ENCODE peak calls at places on chromosomes 13 and 19, in four cellular contexts. A is astrocyte of the spinal cord, Z is lower lobe of right lung, R is heart left ventricle. U is an unnamed sample.
A peak's percentile ranks its signal among the peaks of the same experiment; 100 is the strongest.

GRCh38 chr13:102726430-102726829 is 31.6 kb upstream of the METTL21C start:
- DNase-seq in A (peak; percentile 0), Z (no peak), R (no peak), U (no peak)

GRCh38 chr13:40318366-40318765 is 348.1 kb downstream of the FOXO1 start:
- DNase-seq in A (no peak), Z (no peak), R (peak; percentile 56), U (peak; percentile 61)

GRCh38 chr19:33406521-33407139 is 33.1 kb downstream of the CEBPG start:
- DNase-seq in A (peak; percentile 39), Z (peak; percentile 80), R (peak; percentile 73), U (peak; percentile 71)

GRCh38 chr13:23384111-23384510 is 49.4 kb downstream of the SACS start:
- DNase-seq in A (no peak), Z (no peak), R (no peak), U (no peak)

GRCh38 chr13:95256086-95256485 is 45.2 kb downstream of the ABCC4 start:
- DNase-seq in A (peak; percentile 95), Z (no peak), R (no peak), U (no peak)

GRCh38 chr19:10155834-10156233 is 36.1 kb upstream of the EIF3G start:
- DNase-seq in A (no peak), Z (no peak), R (no peak), U (no peak)

GRCh38 chr13:84821261-84821660 is 939.0 kb upstream of the SLITRK1 start:
- DNase-seq in A (no peak), Z (no peak), R (no peak), U (no peak)

GRCh38 chr13:99031725-99032298 is 53.9 kb upstream of the DOCK9 start:
- DNase-seq in A (no peak), Z (no peak), R (no peak), U (no peak)

GRCh38 chr19:48819366-48819816 is 8.6 kb upstream of the BCAT2 start:
- DNase-seq in A (peak; percentile 69), Z (peak; percentile 91), R (peak; percentile 83), U (peak; percentile 85)

GRCh38 chr13:70523622-70524021 is 415.4 kb upstream of the KLHL1 start:
- DNase-seq in A (peak; percentile 26), Z (no peak), R (no peak), U (peak; percentile 6)

GRCh38 chr19:32181356-32181920 is 164.0 kb upstream of the ZNF507 start:
- DNase-seq in A (no peak), Z (no peak), R (no peak), U (no peak)

GRCh38 chr19:1015782-1016646 is 4.9 kb downstream of the TMEM259 start:
- DNase-seq in A (no peak), Z (no peak), R (no peak), U (no peak)

GRCh38 chr19:1017906-1018305 is 3.0 kb downstream of the TMEM259 start:
- DNase-seq in A (no peak), Z (no peak), R (no peak), U (no peak)

GRCh38 chr19:1016647-1017114 is 4.2 kb downstream of the TMEM259 start:
- DNase-seq in A (peak; percentile 48), Z (no peak), R (no peak), U (no peak)

GRCh38 chr19:1018393-1018792 is 2.5 kb downstream of the TMEM259 start:
- DNase-seq in A (no peak), Z (no peak), R (no peak), U (no peak)

DNA sequence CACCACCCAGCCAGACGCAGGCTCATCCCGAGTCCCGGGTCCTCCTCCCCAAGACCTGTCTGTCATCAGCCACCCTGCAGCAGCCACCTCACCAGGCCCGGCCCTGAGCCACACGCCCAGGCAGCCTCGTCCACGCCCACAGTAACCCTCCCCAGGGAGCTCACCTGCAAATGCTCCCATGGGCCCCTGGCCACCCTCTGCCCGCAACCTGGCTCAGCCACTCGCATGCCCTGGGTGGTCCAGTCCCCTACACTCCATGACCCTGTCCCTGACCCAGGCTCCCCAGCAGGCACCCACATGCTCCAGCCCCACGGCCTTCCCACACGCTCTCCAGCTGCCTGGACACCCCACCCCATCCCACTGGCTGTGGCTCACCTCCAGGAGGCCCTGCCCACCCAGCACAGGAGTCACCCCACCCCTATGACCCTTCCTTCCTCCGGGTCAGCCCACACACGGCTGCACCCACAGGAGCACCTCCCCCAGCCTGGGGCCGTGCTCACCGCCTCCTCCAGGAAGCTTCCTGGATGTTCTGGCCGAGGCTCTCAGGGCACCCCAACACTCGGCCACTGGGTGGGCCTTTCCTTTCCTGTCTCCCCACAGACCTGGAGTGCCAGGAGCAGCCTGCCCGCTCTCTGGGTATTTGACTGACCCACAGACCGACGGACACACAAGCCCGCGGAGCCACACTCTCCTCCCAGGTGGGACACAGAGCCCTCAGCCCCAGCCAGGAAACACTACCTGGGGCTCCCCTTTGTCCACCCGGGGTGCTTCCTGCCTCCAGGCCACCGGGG is 3.6 kb downstream of the TMEM259 start:
- DNase-seq in A (no peak), Z (no peak), R (no peak), U (no peak)
- H3K4me3 ChIP-seq in A (no peak overlapping the region), Z (peak overlapping the region; percentile 20), R (no peak overlapping the region), U (peak overlapping the region; percentile 25)

DNA sequence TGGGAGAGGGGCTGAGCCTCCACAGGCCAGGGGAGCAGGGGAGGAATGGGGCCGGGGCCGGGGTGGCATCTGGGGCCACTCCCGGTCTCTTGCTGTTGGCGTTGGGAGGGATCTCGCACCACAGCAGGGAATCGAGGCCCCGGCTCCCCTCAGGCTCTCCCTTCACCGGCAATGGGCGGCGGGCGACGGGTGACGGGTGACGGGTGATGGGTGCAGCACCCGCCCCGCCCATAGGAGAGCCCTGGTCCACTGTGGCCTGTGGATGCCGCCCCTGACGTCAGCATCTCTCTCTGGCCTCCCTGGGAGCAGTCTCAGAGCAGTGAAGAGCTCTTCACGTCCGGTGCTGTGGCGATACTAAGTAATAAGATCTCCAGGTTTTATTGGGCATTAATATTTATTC is 133.6 kb downstream of the KDM4B start:
- DNase-seq in A (no peak), Z (no peak), R (no peak), U (no peak)
- H3K4me3 ChIP-seq in A (no peak overlapping the region), Z (no peak overlapping the region), R (no peak overlapping the region), U (no peak overlapping the region)

GRCh38 chr13:105611424-105611823 is 924.0 kb downstream of the EFNB2 start:
- DNase-seq in A (peak; percentile 76), Z (no peak), R (no peak), U (no peak)
- H3K4me3 ChIP-seq in A (no peak overlapping the region), Z (no peak overlapping the region), R (no peak overlapping the region), U (no peak overlapping the region)

GRCh38 chr19:29727906-29728305 is 12.8 kb upstream of the C19orf12 start:
- DNase-seq in A (no peak), Z (no peak), R (no peak), U (no peak)

GRCh38 chr19:29724102-29724641 is 9.1 kb upstream of the C19orf12 start:
- DNase-seq in A (peak; percentile 3), Z (no peak), R (no peak), U (no peak)

DNA sequence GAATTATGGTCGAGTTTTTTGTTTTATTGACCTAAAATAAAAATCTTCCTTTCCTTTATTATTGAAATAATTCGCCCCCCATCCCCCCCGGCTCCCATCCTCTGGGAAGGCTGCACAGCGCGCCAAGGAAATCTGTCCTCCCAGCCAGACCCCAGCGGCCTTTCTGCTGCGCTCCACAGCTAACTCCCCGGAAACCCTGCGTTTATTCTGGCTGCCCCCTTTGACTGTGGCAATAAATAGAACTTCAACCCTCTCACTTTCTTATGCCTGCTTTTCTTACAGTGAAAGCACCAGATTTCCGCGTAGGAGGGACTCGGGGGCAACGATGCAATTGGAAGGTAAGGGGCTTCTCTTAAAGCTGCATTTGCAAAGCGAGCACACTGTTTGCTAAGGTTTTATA is 9.7 kb upstream of the C19orf12 start:
- DNase-seq in A (no peak), Z (no peak), R (no peak), U (no peak)
- H3K4me3 ChIP-seq in A (no peak overlapping the region), Z (no peak overlapping the region), R (peak overlapping the region; percentile 46), U (peak overlapping the region; percentile 18)

DNA sequence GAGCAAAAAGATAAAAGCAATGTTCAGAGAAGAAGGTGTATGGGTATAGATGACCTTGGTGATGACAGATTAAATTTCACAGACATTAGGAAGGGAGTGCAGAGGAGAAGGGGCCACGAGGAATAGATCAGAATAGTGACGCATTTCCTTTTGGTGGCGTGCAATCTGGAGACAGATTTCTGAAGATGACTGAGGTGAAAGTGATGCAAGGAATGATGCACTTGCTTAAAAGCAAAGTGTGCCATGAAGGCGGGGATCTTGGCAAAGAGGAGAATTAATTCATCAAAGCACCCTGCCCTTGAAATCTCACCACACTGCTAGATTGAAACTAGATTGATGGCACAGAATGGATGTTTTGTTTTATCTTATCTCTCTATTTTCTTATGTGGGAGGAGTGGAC is 202.4 kb downstream of the ITGBL1 start:
- DNase-seq in A (no peak), Z (no peak), R (no peak), U (no peak)
- H3K4me3 ChIP-seq in A (no peak overlapping the region), Z (no peak overlapping the region), R (no peak overlapping the region), U (no peak overlapping the region)

DNA sequence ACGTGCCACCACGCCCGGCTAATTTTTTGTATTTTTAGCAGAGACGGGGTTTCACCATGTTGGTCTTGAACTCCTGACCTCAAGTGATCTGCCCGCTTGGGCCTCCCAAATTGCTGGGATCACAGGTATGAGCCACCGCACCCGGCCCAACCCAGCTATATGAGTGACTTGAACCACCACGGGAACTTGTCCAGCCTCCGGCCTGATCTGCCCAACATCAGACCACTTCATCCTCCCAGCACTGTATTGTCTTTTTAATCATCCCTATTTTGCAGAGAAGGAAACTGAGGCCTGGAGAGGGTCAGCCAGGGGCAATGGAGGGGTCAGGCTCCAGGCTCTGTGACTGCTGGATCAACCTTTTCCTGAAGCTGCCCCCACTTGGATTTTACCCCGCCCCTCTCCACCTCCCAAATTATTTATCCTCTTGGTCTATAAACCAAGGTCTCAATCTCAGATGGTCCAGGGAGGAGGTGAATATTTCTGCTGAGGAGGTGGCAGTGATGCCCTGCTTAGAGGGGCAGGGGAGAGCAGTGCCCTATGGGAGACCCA is 893 bp upstream of the PLIN3 start:
- DNase-seq in A (no peak), Z (no peak), R (no peak), U (no peak)
- H3K4me3 ChIP-seq in A (no peak overlapping the region), Z (peak overlapping the region; percentile 85), R (peak overlapping the region; percentile 84), U (no peak overlapping the region)

DNA sequence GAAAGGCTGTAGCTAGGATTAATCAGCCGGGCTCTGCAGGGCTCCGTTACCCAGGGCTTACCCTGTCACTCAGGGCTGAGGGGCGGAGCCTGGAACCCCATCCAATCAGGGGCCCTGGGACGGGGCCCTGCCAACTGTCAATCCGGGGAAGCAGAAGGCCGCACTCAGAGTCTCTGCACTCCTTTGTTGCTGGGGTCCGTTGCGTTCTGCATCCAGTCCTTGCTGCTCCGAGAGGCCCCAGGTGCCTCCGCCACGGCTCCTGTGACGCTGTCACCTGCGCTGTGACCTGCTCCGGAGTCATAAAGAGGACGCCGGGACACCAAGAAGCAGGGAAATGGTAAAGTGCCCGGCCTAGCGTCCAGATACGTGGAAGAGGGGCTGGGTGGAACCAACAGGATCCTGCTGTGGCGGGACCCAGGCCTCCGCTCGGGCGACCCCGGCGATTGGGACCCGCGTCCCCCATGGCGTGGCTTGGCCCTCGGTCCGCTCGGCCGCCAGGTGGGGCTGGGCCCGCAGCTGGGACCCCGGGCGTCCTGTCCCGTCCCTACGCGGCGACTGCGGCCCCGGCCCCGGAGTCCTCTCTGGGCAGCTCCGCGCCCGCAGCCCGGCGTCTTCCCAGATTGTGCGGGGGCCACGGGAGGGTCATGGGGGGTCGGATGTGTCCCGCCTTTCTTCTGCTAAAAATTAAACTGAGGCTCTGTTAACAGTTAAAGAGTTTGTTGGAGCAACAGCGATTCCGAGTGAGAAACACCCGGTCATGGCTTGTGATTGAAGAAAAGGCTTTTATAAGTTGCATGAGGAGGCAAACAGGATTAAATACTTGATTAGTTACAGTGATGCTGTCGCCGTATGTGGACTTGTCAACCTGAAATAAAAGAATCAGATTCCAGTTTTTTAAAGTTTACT is at the start of gene ZNF491:
- DNase-seq in A (peak; percentile 88), Z (peak; percentile 96), R (peak; percentile 93), U (peak; percentile 94)
- H3K4me3 ChIP-seq in A (peak within 1 kb of the TSS; percentile 69), Z (peak within 1 kb of the TSS; percentile 65), R (peak within 1 kb of the TSS; percentile 93), U (peak within 1 kb of the TSS; percentile 79)

U was measured in heart right ventricle.